ENCODE peak calls at places on chromosome 12, in seven cellular contexts. One of them, this sample, is unnamed. For H3K27me3, the result is how much of the 10 kb centered on the place peaks cover.

GRCh38 chr12:13099910-13100609 is 3.4 kb downstream of the GSG1 start:
- DNase-seq in hepatocyte: no peak
- DNase-seq in heart left ventricle: no peak
- DNase-seq in H9: no peak
- DNase-seq in GM12878: no peak
- DNase-seq in CD4-positive, alpha-beta T cell: no peak
- DNase-seq in heart right ventricle: no peak
- DNase-seq in this sample: no peak

GRCh38 chr12:54216580-54217308 is 28.0 kb upstream of the SMUG1 start:
- DNase-seq in hepatocyte: peak
- DNase-seq in heart left ventricle: peak
- DNase-seq in H9: peak
- DNase-seq in GM12878: no peak
- DNase-seq in CD4-positive, alpha-beta T cell: peak
- DNase-seq in heart right ventricle: peak
- DNase-seq in this sample: peak

GRCh38 chr12:121132601-121133481 is at the start of gene P2RX7:
- DNase-seq in hepatocyte: peak
- DNase-seq in heart left ventricle: peak
- DNase-seq in H9: peak
- DNase-seq in GM12878: peak
- DNase-seq in CD4-positive, alpha-beta T cell: peak
- DNase-seq in heart right ventricle: peak
- DNase-seq in this sample: peak

GRCh38 chr12:124305776-124306685 is 11.1 kb downstream of the RFLNA start:
- DNase-seq in hepatocyte: no peak
- DNase-seq in heart left ventricle: no peak
- DNase-seq in H9: no peak
- DNase-seq in GM12878: no peak
- DNase-seq in CD4-positive, alpha-beta T cell: no peak
- DNase-seq in heart right ventricle: no peak
- DNase-seq in this sample: no peak

GRCh38 chr12:88693837-88694445 is 113.7 kb upstream of the KITLG start:
- DNase-seq in hepatocyte: no peak
- DNase-seq in heart left ventricle: no peak
- DNase-seq in H9: no peak
- DNase-seq in GM12878: no peak
- DNase-seq in CD4-positive, alpha-beta T cell: no peak
- DNase-seq in heart right ventricle: no peak
- DNase-seq in this sample: no peak

GRCh38 chr12:111274820-111275219 is 94.1 kb downstream of the PHETA1 start:
- DNase-seq in hepatocyte: no peak
- DNase-seq in heart left ventricle: no peak
- DNase-seq in H9: no peak
- DNase-seq in GM12878: no peak
- DNase-seq in CD4-positive, alpha-beta T cell: no peak
- DNase-seq in heart right ventricle: no peak
- DNase-seq in this sample: no peak

GRCh38 chr12:63995512-63995911 is 151.0 kb downstream of the SRGAP1 start:
- DNase-seq in hepatocyte: no peak
- DNase-seq in heart left ventricle: no peak
- DNase-seq in H9: no peak
- DNase-seq in GM12878: no peak
- DNase-seq in CD4-positive, alpha-beta T cell: no peak
- DNase-seq in heart right ventricle: no peak
- DNase-seq in this sample: no peak

GRCh38 chr12:122215789-122216188 is 10.1 kb downstream of the DIABLO start:
- DNase-seq in hepatocyte: no peak
- DNase-seq in heart left ventricle: no peak
- DNase-seq in H9: no peak
- DNase-seq in GM12878: no peak
- DNase-seq in CD4-positive, alpha-beta T cell: no peak
- DNase-seq in heart right ventricle: no peak
- DNase-seq in this sample: no peak

GRCh38 chr12:122880668-122881067 is 15.3 kb downstream of the VPS37B start:
- DNase-seq in hepatocyte: no peak
- DNase-seq in heart left ventricle: no peak
- DNase-seq in H9: no peak
- DNase-seq in GM12878: no peak
- DNase-seq in CD4-positive, alpha-beta T cell: no peak
- DNase-seq in heart right ventricle: no peak
- DNase-seq in this sample: peak

GRCh38 chr12:77577756-77578155 is 252.9 kb upstream of the NAV3 start:
- DNase-seq in hepatocyte: no peak
- DNase-seq in heart left ventricle: no peak
- DNase-seq in H9: no peak
- DNase-seq in GM12878: no peak
- DNase-seq in CD4-positive, alpha-beta T cell: no peak
- DNase-seq in heart right ventricle: no peak
- DNase-seq in this sample: no peak

GRCh38 chr12:2653461-2653965 is 141.3 kb upstream of the FKBP4 start:
- DNase-seq in hepatocyte: no peak
- DNase-seq in heart left ventricle: no peak
- DNase-seq in H9: no peak
- DNase-seq in GM12878: no peak
- DNase-seq in CD4-positive, alpha-beta T cell: no peak
- DNase-seq in heart right ventricle: no peak
- DNase-seq in this sample: no peak

GRCh38 chr12:113191236-113191635 is 5.7 kb downstream of the RITA1 start:
- DNase-seq in hepatocyte: no peak
- DNase-seq in heart left ventricle: no peak
- DNase-seq in H9: no peak
- DNase-seq in GM12878: no peak
- DNase-seq in CD4-positive, alpha-beta T cell: no peak
- DNase-seq in heart right ventricle: no peak
- DNase-seq in this sample: no peak

GRCh38 chr12:87283111-87283510 is 746.1 kb downstream of the C12orf50 start:
- DNase-seq in hepatocyte: no peak
- DNase-seq in heart left ventricle: no peak
- DNase-seq in H9: no peak
- DNase-seq in GM12878: no peak
- DNase-seq in CD4-positive, alpha-beta T cell: no peak
- DNase-seq in heart right ventricle: no peak
- DNase-seq in this sample: no peak

GRCh38 chr12:75556306-75556899 is 45.0 kb upstream of the KRR1 start:
- DNase-seq in hepatocyte: no peak
- DNase-seq in heart left ventricle: no peak
- DNase-seq in H9: no peak
- DNase-seq in GM12878: no peak
- DNase-seq in CD4-positive, alpha-beta T cell: no peak
- DNase-seq in heart right ventricle: no peak
- DNase-seq in this sample: no peak

GRCh38 chr12:96421014-96421413 is 20.8 kb upstream of the CDK17 start:
- DNase-seq in hepatocyte: no peak
- DNase-seq in heart left ventricle: no peak
- DNase-seq in H9: no peak
- DNase-seq in GM12878: no peak
- DNase-seq in CD4-positive, alpha-beta T cell: no peak
- DNase-seq in heart right ventricle: no peak
- DNase-seq in this sample: no peak

GRCh38 chr12:57276935-57277563 is 26.1 kb upstream of the STAC3 start:
- DNase-seq in hepatocyte: peak
- DNase-seq in heart left ventricle: no peak
- DNase-seq in H9: peak
- DNase-seq in GM12878: no peak
- DNase-seq in CD4-positive, alpha-beta T cell: no peak
- DNase-seq in heart right ventricle: no peak
- DNase-seq in this sample: peak

GRCh38 chr12:78146365-78146772 is 315.7 kb downstream of the NAV3 start:
- DNase-seq in hepatocyte: peak
- DNase-seq in heart left ventricle: no peak
- DNase-seq in H9: no peak
- DNase-seq in GM12878: no peak
- DNase-seq in CD4-positive, alpha-beta T cell: no peak
- DNase-seq in heart right ventricle: no peak
- DNase-seq in this sample: peak

GRCh38 chr12:52745554-52745953 is 31.6 kb downstream of the KRT76 start:
- DNase-seq in hepatocyte: no peak
- DNase-seq in heart left ventricle: no peak
- DNase-seq in H9: no peak
- DNase-seq in GM12878: no peak
- DNase-seq in CD4-positive, alpha-beta T cell: no peak
- DNase-seq in heart right ventricle: no peak
- DNase-seq in this sample: no peak

GRCh38 chr12:62692884-62693283 is 226.3 kb downstream of the MON2 start:
- DNase-seq in hepatocyte: no peak
- DNase-seq in heart left ventricle: no peak
- DNase-seq in H9: no peak
- DNase-seq in GM12878: no peak
- DNase-seq in CD4-positive, alpha-beta T cell: no peak
- DNase-seq in heart right ventricle: no peak
- DNase-seq in this sample: peak

GRCh38 chr12:32047357-32047828 is 59.3 kb upstream of the BICD1 start:
- DNase-seq in hepatocyte: no peak
- DNase-seq in heart left ventricle: no peak
- DNase-seq in H9: no peak
- DNase-seq in GM12878: no peak
- DNase-seq in CD4-positive, alpha-beta T cell: no peak
- DNase-seq in heart right ventricle: no peak
- DNase-seq in this sample: no peak
- TF ChIP-seq CTCF in hepatocyte: no peak
- TF ChIP-seq CTCF in heart left ventricle: no peak
- TF ChIP-seq CTCF in H9: no peak
- TF ChIP-seq CTCF in GM12878: no peak
- TF ChIP-seq CTCF in CD4-positive, alpha-beta T cell: no peak
- TF ChIP-seq CTCF in heart right ventricle: no peak
- TF ChIP-seq CTCF in this sample: no peak

GRCh38 chr12:30701056-30701455 is 5.4 kb upstream of the IPO8 start:
- DNase-seq in hepatocyte: no peak
- DNase-seq in heart left ventricle: no peak
- DNase-seq in H9: no peak
- DNase-seq in GM12878: no peak
- DNase-seq in CD4-positive, alpha-beta T cell: no peak
- DNase-seq in heart right ventricle: no peak
- DNase-seq in this sample: no peak
- H3K27me3 ChIP-seq in hepatocyte: under half
- H3K27me3 ChIP-seq in heart left ventricle: under half
- H3K27me3 ChIP-seq in H9: under half
- H3K27me3 ChIP-seq in GM12878: under half
- H3K27me3 ChIP-seq in CD4-positive, alpha-beta T cell: under half
- H3K27me3 ChIP-seq in heart right ventricle: under half
- H3K27me3 ChIP-seq in this sample: under half

DNA sequence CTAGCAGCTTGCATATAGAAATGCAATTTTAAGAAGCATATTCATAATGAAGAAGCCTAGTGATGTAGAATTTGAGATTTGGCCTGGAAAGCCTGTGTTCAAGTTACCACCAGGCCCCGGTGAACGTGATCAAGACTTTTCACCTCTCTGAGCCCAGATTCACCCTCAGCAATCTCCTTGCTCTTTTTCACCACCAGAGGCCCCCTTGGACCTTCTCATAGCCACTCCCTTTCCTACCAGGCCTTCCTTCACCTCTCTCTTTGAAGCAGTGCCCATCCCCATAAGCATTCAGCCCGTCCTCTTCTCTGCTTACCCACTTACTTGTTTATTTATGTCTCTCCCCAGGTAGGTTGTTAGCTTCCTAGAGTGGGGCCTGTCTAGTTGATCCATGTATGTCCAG is 1280.9 kb downstream of the AACS start:
- DNase-seq in hepatocyte: no peak
- DNase-seq in heart left ventricle: no peak
- DNase-seq in H9: no peak
- DNase-seq in GM12878: no peak
- DNase-seq in CD4-positive, alpha-beta T cell: no peak
- DNase-seq in heart right ventricle: no peak
- DNase-seq in this sample: no peak
- TF ChIP-seq CTCF in hepatocyte: no peak
- TF ChIP-seq CTCF in heart left ventricle: no peak
- TF ChIP-seq CTCF in H9: peak
- TF ChIP-seq CTCF in GM12878: no peak
- TF ChIP-seq CTCF in CD4-positive, alpha-beta T cell: no peak
- TF ChIP-seq CTCF in heart right ventricle: no peak
- TF ChIP-seq CTCF in this sample: no peak

GRCh38 chr12:132162508-132163031 is 18.3 kb downstream of the NOC4L start:
- DNase-seq in hepatocyte: no peak
- DNase-seq in heart left ventricle: peak
- DNase-seq in H9: no peak
- DNase-seq in GM12878: no peak
- DNase-seq in CD4-positive, alpha-beta T cell: no peak
- DNase-seq in heart right ventricle: peak
- DNase-seq in this sample: peak
- H3K27me3 ChIP-seq in hepatocyte: under half
- H3K27me3 ChIP-seq in heart left ventricle: under half
- H3K27me3 ChIP-seq in H9: under half
- H3K27me3 ChIP-seq in GM12878: under half
- H3K27me3 ChIP-seq in CD4-positive, alpha-beta T cell: under half
- H3K27me3 ChIP-seq in heart right ventricle: under half
- H3K27me3 ChIP-seq in this sample: under half

GRCh38 chr12:118853634-118854033 is 127.7 kb upstream of the SRRM4 start:
- DNase-seq in hepatocyte: peak
- DNase-seq in heart left ventricle: no peak
- DNase-seq in H9: peak
- DNase-seq in GM12878: no peak
- DNase-seq in CD4-positive, alpha-beta T cell: no peak
- DNase-seq in heart right ventricle: no peak
- DNase-seq in this sample: peak

GRCh38 chr12:118855858-118856257 is 125.5 kb upstream of the SRRM4 start:
- DNase-seq in hepatocyte: no peak
- DNase-seq in heart left ventricle: no peak
- DNase-seq in H9: no peak
- DNase-seq in GM12878: no peak
- DNase-seq in CD4-positive, alpha-beta T cell: no peak
- DNase-seq in heart right ventricle: no peak
- DNase-seq in this sample: no peak

GRCh38 chr12:118850244-118850825 is 131.0 kb upstream of the SRRM4 start:
- DNase-seq in hepatocyte: peak
- DNase-seq in heart left ventricle: no peak
- DNase-seq in H9: peak
- DNase-seq in GM12878: no peak
- DNase-seq in CD4-positive, alpha-beta T cell: no peak
- DNase-seq in heart right ventricle: no peak
- DNase-seq in this sample: no peak
- TF ChIP-seq CTCF in hepatocyte: peak
- TF ChIP-seq CTCF in heart left ventricle: no peak
- TF ChIP-seq CTCF in H9: peak
- TF ChIP-seq CTCF in GM12878: peak
- TF ChIP-seq CTCF in CD4-positive, alpha-beta T cell: no peak
- TF ChIP-seq CTCF in heart right ventricle: no peak
- TF ChIP-seq CTCF in this sample: peak

GRCh38 chr12:43107401-43107800 is 444.6 kb downstream of the ADAMTS20 start:
- DNase-seq in hepatocyte: no peak
- DNase-seq in heart left ventricle: no peak
- DNase-seq in H9: no peak
- DNase-seq in GM12878: no peak
- DNase-seq in CD4-positive, alpha-beta T cell: no peak
- DNase-seq in heart right ventricle: no peak
- DNase-seq in this sample: no peak
- H3K27me3 ChIP-seq in hepatocyte: under half
- H3K27me3 ChIP-seq in heart left ventricle: under half
- H3K27me3 ChIP-seq in H9: under half
- H3K27me3 ChIP-seq in GM12878: under half
- H3K27me3 ChIP-seq in CD4-positive, alpha-beta T cell: under half
- H3K27me3 ChIP-seq in heart right ventricle: under half
- H3K27me3 ChIP-seq in this sample: under half